ENCODE peak calls at places on chromosomes 5 and 9, in five cellular contexts. One of them, this sample, is unnamed.

GRCh38 chr5:147439253-147439652 is 70.6 kb downstream of the DPYSL3 start:
- DNase-seq in HepG2: no peak
- DNase-seq in tibial nerve: no peak
- DNase-seq in A549: no peak
- DNase-seq in vagina: no peak
- DNase-seq in this sample: no peak

GRCh38 chr5:38948501-38948900 is 102.7 kb downstream of the OSMR start:
- DNase-seq in HepG2: no peak
- DNase-seq in tibial nerve: no peak
- DNase-seq in A549: no peak
- DNase-seq in vagina: no peak
- DNase-seq in this sample: no peak

GRCh38 chr5:125766706-125767105 is 656.5 kb upstream of the GRAMD2B start:
- DNase-seq in HepG2: no peak
- DNase-seq in tibial nerve: no peak
- DNase-seq in A549: no peak
- DNase-seq in vagina: no peak
- DNase-seq in this sample: no peak

GRCh38 chr9:106927916-106928315 is 65.0 kb downstream of the ZNF462 start:
- DNase-seq in HepG2: no peak
- DNase-seq in tibial nerve: no peak
- DNase-seq in A549: no peak
- DNase-seq in vagina: no peak
- DNase-seq in this sample: no peak

GRCh38 chr5:6763191-6763590 is 50.0 kb downstream of the TENT4A start:
- DNase-seq in HepG2: no peak
- DNase-seq in tibial nerve: no peak
- DNase-seq in A549: no peak
- DNase-seq in vagina: no peak
- DNase-seq in this sample: no peak

GRCh38 chr5:34022131-34022705 is 14.4 kb upstream of the AMACR start:
- DNase-seq in HepG2: no peak
- DNase-seq in tibial nerve: no peak
- DNase-seq in A549: no peak
- DNase-seq in vagina: no peak
- DNase-seq in this sample: no peak

GRCh38 chr9:35835216-35835604 is 6.2 kb downstream of the TMEM8B start:
- DNase-seq in HepG2: no peak
- DNase-seq in tibial nerve: no peak
- DNase-seq in A549: no peak
- DNase-seq in vagina: no peak
- DNase-seq in this sample: no peak

GRCh38 chr9:98867434-98868168 is 60.1 kb downstream of the GALNT12 start:
- DNase-seq in HepG2: no peak
- DNase-seq in tibial nerve: peak
- DNase-seq in A549: peak
- DNase-seq in vagina: no peak
- DNase-seq in this sample: peak

GRCh38 chr5:103849934-103850333 is 287.3 kb upstream of the NUDT12 start:
- DNase-seq in HepG2: no peak
- DNase-seq in tibial nerve: no peak
- DNase-seq in A549: peak
- DNase-seq in vagina: no peak
- DNase-seq in this sample: no peak

GRCh38 chr5:10699281-10699874 is 61.7 kb downstream of the DAP start:
- DNase-seq in HepG2: no peak
- DNase-seq in tibial nerve: no peak
- DNase-seq in A549: no peak
- DNase-seq in vagina: no peak
- DNase-seq in this sample: no peak

DNA sequence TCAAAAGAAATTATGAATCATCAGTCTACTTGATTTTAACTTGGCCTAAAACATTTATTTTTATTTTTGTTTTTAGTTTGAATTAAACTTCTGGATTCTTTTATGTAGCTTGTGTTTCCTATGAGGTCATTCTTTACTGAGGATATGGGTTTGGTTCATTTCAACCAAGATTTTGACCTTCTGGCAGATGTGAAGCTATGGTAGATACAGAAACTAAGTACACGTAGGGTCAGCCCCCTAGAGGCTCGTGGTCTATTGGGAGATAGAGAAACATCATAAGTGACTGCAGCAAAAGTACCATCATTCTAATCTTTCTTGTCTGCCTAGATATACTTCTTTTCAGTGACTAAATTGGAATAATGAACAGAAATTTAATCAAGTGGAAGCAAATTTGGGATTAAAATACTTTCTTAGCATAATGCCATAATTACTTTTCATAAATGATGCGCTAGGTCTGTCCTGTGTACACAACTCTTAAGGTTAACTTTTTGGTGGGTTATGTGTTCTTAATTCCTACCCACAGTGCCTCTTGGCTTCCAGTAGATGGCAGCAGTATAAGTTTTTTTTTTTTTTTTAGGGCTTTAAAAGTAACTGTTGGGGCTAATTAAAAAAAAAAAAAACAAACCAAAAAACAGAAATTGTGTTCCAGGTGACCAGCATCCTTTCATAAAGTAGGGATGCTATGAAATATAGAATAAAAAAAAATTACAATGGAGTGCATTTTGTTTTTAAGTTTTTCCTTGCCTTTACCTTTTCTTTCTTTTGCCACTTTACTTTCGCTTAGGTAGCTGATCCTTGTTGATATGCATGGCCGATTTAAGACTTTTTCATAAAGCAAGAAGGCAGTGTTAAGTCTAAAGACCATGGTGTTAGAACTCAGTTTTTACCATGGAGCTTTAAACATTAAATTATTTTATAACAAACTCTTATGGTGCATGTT is 49.9 kb downstream of the LRRTM2 start:
- DNase-seq in HepG2: peak
- DNase-seq in tibial nerve: no peak
- DNase-seq in A549: peak
- DNase-seq in vagina: no peak
- DNase-seq in this sample: no peak
- TF ChIP-seq CTCF in HepG2: no peak
- TF ChIP-seq CTCF in tibial nerve: peak
- TF ChIP-seq CTCF in A549: peak
- TF ChIP-seq CTCF in vagina: peak
- TF ChIP-seq CTCF in this sample: peak

GRCh38 chr5:636951-637350 is 24.8 kb downstream of the CEP72 start:
- DNase-seq in HepG2: no peak
- DNase-seq in tibial nerve: no peak
- DNase-seq in A549: no peak
- DNase-seq in vagina: no peak
- DNase-seq in this sample: no peak

GRCh38 chr5:635321-636055 is 23.3 kb downstream of the CEP72 start:
- DNase-seq in HepG2: no peak
- DNase-seq in tibial nerve: no peak
- DNase-seq in A549: no peak
- DNase-seq in vagina: no peak
- DNase-seq in this sample: no peak

GRCh38 chr5:637581-638450 is 25.7 kb downstream of the CEP72 start:
- DNase-seq in HepG2: no peak
- DNase-seq in tibial nerve: no peak
- DNase-seq in A549: no peak
- DNase-seq in vagina: no peak
- DNase-seq in this sample: no peak

GRCh38 chr5:634191-634590 is 22.1 kb downstream of the CEP72 start:
- DNase-seq in HepG2: no peak
- DNase-seq in tibial nerve: no peak
- DNase-seq in A549: no peak
- DNase-seq in vagina: no peak
- DNase-seq in this sample: no peak

DNA sequence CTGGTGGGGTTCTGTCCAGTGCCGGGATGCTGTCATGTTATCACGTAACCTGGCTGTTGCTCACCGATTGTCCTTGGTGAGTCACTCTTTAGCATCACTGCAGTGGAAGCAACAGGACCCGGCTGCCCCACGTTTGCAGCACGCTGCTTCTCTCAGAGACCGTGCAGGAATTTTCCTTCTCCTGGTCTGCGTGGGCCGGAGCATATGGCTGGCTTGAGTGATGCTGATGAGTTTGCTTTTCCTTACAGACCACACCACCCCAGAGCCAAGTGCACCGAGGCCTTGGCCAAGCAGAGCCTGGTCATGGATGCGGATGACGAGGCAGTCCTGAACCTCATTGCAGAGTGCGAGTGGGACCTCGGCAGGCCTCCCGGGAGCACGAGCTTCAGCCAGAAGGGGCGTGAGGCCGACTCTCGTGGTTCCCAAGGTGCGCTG is 21.4 kb downstream of the CEP72 start:
- DNase-seq in HepG2: no peak
- DNase-seq in tibial nerve: no peak
- DNase-seq in A549: peak
- DNase-seq in vagina: no peak
- DNase-seq in this sample: no peak
- H3K27ac ChIP-seq in HepG2: no peak
- H3K27ac ChIP-seq in tibial nerve: no peak
- H3K27ac ChIP-seq in A549: no peak
- H3K27ac ChIP-seq in vagina: no peak
- H3K27ac ChIP-seq in this sample: no peak

GRCh38 chr5:151772868-151773561 is 1.3 kb downstream of the G3BP1 start:
- DNase-seq in HepG2: no peak
- DNase-seq in tibial nerve: no peak
- DNase-seq in A549: no peak
- DNase-seq in vagina: no peak
- DNase-seq in this sample: no peak

GRCh38 chr5:151773979-151774378 is 2.2 kb downstream of the G3BP1 start:
- DNase-seq in HepG2: no peak
- DNase-seq in tibial nerve: no peak
- DNase-seq in A549: no peak
- DNase-seq in vagina: no peak
- DNase-seq in this sample: no peak

GRCh38 chr5:151772029-151772867 is 494 bp downstream of the G3BP1 start:
- DNase-seq in HepG2: peak
- DNase-seq in tibial nerve: peak
- DNase-seq in A549: peak
- DNase-seq in vagina: no peak
- DNase-seq in this sample: peak

GRCh38 chr5:151771259-151772028 is at the start of gene G3BP1:
- DNase-seq in HepG2: peak
- DNase-seq in tibial nerve: peak
- DNase-seq in A549: peak
- DNase-seq in vagina: peak
- DNase-seq in this sample: peak

DNA sequence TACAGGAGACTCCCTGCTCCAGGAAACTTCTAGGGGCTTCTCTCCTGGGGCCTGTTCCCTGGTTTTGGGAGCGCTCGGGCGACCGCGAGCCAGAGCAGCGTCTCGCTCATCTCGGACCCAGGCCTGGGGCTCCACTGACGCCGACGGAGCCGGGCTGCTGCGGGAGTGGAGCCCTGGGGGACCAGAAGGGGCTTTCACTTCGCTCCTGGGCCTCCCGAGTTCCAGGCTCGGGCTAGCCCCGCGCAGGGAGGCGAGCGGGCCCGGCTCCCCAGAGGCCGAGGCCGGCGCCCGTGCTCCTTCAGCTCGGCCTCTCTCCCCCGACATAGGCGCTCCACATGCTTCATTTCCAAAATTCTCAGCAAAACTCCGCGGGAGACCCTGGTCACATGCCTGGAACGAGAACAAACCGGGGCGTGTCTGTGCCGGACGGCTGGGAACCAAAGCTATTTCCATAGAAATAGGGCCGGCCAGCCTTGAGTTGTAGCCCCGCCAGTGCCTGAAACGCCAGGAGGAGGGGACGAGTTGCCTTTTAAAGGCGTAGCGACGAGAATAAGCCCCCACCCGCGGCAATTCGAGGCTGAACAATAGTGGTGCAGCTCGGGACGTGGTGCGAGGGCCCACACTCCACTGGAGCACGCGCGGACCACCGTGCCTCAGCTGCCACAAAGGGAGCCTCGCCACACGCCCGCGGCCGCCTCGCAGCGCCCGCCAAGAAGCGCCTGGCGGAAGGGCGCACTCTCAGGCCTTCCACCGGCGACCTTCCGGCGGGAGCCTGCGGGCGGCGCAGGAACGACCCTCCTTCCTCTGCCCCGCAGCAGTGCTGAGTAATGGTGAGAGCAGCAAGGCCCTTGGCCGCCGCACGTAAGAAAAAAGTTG is 1.1 kb upstream of the G3BP1 start:
- DNase-seq in HepG2: no peak
- DNase-seq in tibial nerve: peak
- DNase-seq in A549: peak
- DNase-seq in vagina: no peak
- DNase-seq in this sample: peak
- TF ChIP-seq POLR2A in HepG2: no peak
- TF ChIP-seq POLR2A in tibial nerve: no peak
- TF ChIP-seq POLR2A in A549: peak
- TF ChIP-seq POLR2A in vagina: no peak
- TF ChIP-seq POLR2A in this sample: no peak

GRCh38 chr5:19534751-19535150 is 453.2 kb downstream of the CDH18 start:
- DNase-seq in HepG2: no peak
- DNase-seq in tibial nerve: no peak
- DNase-seq in A549: no peak
- DNase-seq in vagina: no peak
- DNase-seq in this sample: no peak

DNA sequence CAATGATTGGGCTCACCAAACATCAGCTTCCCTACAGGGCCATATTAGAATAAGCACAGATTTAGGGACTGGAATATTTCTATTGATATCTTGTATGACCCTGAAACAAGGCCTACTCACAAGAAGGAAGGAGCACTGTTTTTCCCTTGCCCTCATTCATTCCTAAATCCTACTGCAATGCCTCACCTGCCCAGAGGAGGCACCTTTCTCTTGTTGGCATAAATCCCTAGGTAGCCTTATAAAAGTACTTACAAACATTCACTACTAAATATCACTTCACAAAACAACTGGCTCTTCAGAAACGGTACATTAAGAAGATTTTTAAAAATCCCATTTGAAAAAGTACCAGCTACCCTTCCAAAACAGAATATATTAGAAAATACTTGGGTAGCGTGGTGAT is 449.4 kb downstream of the CDH18 start:
- DNase-seq in HepG2: no peak
- DNase-seq in tibial nerve: no peak
- DNase-seq in A549: no peak
- DNase-seq in vagina: no peak
- DNase-seq in this sample: no peak
- TF ChIP-seq CTCF in HepG2: no peak
- TF ChIP-seq CTCF in tibial nerve: no peak
- TF ChIP-seq CTCF in A549: no peak
- TF ChIP-seq CTCF in vagina: no peak
- TF ChIP-seq CTCF in this sample: no peak

This sample was measured in uterus.